ENCODE peak calls at places on chromosomes 11 and 22, in five cellular contexts. A is K562, K is A549, Y is HepG2, X is GM23338. N is an unnamed sample.

GRCh38 chr11:1778141-1778911 is 14.6 kb upstream of the CTSD start:
- DNase-seq in Y (no peak), X (no peak), K (no peak), A (peak; percentile 33), N (no peak)

GRCh38 chr22:40507491-40507890 is 129.0 kb downstream of the MRTFA start:
- DNase-seq in Y (no peak), K (no peak), A (no peak), X (no peak), N (no peak)

GRCh38 chr11:6362185-6362867 is 27.9 kb upstream of the SMPD1 start:
- DNase-seq in Y (no peak), X (no peak), K (no peak), A (no peak), N (no peak)

GRCh38 chr22:17974703-17975372 is 49.5 kb downstream of the MICAL3 start:
- DNase-seq in K (no peak), Y (no peak), X (no peak), A (no peak), N (peak; percentile 62)

GRCh38 chr22:36368359-36368983 is 19.3 kb downstream of the MYH9 start:
- DNase-seq in K (no peak), X (peak; percentile 98), A (peak; percentile 94), Y (peak; percentile 72), N (no peak)

GRCh38 chr11:123111465-123111864 is 49.5 kb upstream of the HSPA8 start:
- DNase-seq in K (peak; percentile 47), A (peak; percentile 39), Y (peak; percentile 38), X (peak; percentile 91), N (no peak)

GRCh38 chr11:115695677-115696451 is 191.6 kb upstream of the CADM1 start:
- DNase-seq in Y (no peak), K (no peak), X (no peak), A (no peak), N (no peak)

GRCh38 chr22:29031236-29031982 is 30.2 kb downstream of the C22orf31 start:
- DNase-seq in Y (peak; percentile 93), A (peak; percentile 79), K (peak; percentile 64), X (peak; percentile 82), N (no peak)

GRCh38 chr11:95512177-95512576 is 277.4 kb downstream of the FAM76B start:
- DNase-seq in Y (no peak), X (no peak), A (no peak), K (no peak), N (no peak)

GRCh38 chr11:45817191-45817590 is 12.2 kb downstream of the SLC35C1 start:
- DNase-seq in X (no peak), K (no peak), Y (no peak), A (no peak), N (peak; percentile 43)

GRCh38 chr22:23218867-23219251 is 38.5 kb downstream of the BCR start:
- DNase-seq in A (peak; percentile 82), X (peak; percentile 70), K (no peak), Y (peak; percentile 59), N (no peak)

GRCh38 chr22:45678961-45679912 is 7.6 kb downstream of the ATXN10 start:
- DNase-seq in K (no peak), Y (no peak), X (no peak), A (no peak), N (peak; percentile 51)

GRCh38 chr22:43085658-43086606 is 3.3 kb downstream of the TTLL1 start:
- DNase-seq in X (no peak), Y (no peak), K (no peak), A (no peak), N (peak; percentile 40)

GRCh38 chr11:61404641-61405040 is 12.3 kb downstream of the TMEM216 start:
- DNase-seq in Y (no peak), X (no peak), A (no peak), K (no peak), N (no peak)

GRCh38 chr11:102840018-102840417 is 3.4 kb downstream of the MMP3 start:
- DNase-seq in X (no peak), A (no peak), K (no peak), Y (no peak), N (no peak)

GRCh38 chr22:49811014-49811791 is 16.5 kb downstream of the BRD1 start:
- DNase-seq in X (no peak), K (no peak), A (no peak), Y (no peak), N (no peak)

GRCh38 chr22:29156507-29156906 is 49.2 kb upstream of the EMID1 start:
- DNase-seq in K (no peak), X (peak; percentile 82), Y (peak; percentile 20), A (peak; percentile 58), N (no peak)

DNA sequence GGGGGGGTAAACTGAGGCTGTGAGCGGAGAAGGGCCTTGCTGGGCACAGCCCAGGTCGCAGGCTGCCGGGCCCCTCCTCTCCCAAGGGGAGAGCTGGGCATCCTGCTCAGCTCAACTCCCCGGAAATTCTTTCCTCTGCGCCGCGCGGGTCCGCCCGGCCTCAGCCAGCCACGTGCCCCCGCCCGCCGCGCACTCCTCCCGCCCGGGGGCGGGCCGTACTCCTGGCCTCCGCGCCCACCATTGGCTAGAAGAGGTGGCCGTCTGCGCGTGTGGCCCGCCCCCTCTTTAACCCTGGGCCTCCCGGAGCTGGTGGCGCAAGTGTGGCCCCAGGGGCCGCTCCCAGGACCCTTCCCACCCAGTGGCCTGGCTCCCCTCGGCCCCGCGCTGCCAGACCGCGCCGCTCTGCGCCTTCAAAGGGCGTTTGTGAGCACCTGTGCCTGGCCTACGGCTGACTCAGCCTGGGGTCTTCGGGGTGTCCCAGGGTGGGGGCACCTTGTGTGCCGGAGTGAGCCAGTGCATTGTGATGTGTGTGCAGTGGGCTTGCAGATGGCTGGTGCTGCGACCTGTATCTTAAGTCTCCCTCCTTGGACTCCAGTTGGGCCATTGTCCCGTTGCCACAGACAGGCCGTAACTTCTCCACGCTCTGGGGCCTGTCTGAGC is 2.0 kb downstream of the MRGPRF start:
- DNase-seq in Y (no peak), A (peak; percentile 82), K (no peak), X (peak; percentile 90), N (no peak)
- H3K4me3 ChIP-seq in Y (no peak overlapping the region), A (no peak overlapping the region), K (no peak overlapping the region), X (peak overlapping the region; percentile 43), N (no peak overlapping the region)

GRCh38 chr11:32562839-32563599 is 20.6 kb upstream of the EIF3M start:
- DNase-seq in Y (no peak), K (no peak), A (no peak), X (no peak), N (no peak)
- TF ChIP-seq JUNB in Y (no peak), K (no peak), A (no peak), X (no peak), N (no peak)

DNA sequence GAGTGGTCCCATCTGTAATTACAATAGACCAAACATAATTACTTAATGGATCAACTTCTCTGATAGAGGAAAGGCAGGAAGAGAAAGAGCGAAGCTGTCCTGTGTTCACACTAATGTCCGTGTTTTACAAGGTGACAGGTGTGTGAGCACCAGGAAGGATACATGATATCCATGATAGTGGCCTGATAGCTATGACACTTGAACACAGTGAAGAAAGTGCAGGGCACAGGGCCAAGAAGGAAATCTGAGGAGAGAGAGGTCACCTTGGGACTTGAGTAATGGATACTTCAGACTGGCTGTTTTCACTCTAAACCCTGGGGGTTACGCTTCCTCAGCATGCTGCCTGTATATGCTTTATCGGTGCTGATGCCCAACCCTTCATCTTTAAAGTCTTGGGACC is 29.4 kb downstream of the TUB start:
- DNase-seq in K (no peak), Y (no peak), A (no peak), X (no peak), N (no peak)
- TF ChIP-seq REST in K (no peak), Y (no peak), A (no peak), X (no peak), N (no peak)

DNA sequence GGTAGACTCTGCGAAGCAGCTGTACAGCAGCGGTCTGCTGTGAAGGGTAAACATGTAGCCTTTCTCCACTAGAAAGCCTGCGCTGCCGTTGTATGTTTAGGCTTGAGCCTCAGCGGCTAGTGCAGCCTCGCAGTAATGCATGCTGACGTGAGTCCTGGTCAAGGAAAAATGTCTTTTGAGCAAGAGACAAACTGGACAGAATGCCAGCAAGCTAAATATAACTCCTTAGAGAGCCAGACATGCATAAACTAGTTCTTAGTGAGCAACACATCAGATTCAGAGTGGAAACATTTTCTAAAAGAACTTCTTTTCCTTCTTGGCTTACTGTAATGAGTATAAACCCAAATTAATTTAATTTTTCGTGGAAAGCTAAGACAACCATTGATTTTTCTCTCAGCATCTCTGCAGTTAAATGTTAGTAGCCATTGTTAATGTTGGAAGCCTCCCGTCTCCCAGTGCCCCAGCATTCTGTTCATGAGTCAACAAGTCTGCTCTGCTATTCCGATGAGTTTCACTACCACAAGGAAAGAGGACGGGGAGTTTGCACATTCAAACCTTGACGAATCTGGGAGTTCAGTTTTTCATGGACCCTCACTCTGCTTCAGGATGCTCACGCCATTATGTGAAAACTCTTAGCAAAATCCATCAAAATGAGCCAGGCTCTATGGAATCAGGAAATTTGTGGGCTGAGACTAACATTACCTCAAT is 51.4 kb downstream of the JAM3 start:
- DNase-seq in K (no peak), A (no peak), X (no peak), Y (no peak), N (no peak)
- H3K4me3 ChIP-seq in K (no peak overlapping the region), A (no peak overlapping the region), X (no peak overlapping the region), Y (no peak overlapping the region), N (no peak overlapping the region)

GRCh38 chr11:119380160-119380815 is 1.2 kb downstream of the USP2 start:
- DNase-seq in A (peak; percentile 42), X (no peak), K (no peak), Y (peak; percentile 51), N (no peak)
- TF ChIP-seq JUNB in A (no peak), X (no peak), K (no peak), Y (no peak), N (no peak)

GRCh38 chr11:129414144-129414876 is 38.7 kb downstream of the BARX2 start:
- DNase-seq in Y (no peak), A (no peak), X (no peak), K (no peak), N (no peak)

GRCh38 chr11:129416080-129416820 is 40.6 kb downstream of the BARX2 start:
- DNase-seq in Y (no peak), A (no peak), X (no peak), K (no peak), N (no peak)

GRCh38 chr11:129417458-129417857 is 41.8 kb downstream of the BARX2 start:
- DNase-seq in Y (no peak), X (no peak), A (no peak), K (no peak), N (no peak)

GRCh38 chr11:129423426-129423825 is 47.8 kb downstream of the BARX2 start:
- DNase-seq in X (no peak), Y (peak; percentile 66), K (no peak), A (no peak), N (no peak)

GRCh38 chr11:129418039-129418438 is 42.4 kb downstream of the BARX2 start:
- DNase-seq in X (no peak), A (no peak), K (no peak), Y (no peak), N (peak; percentile 62)
- TF ChIP-seq REST in X (no peak), A (no peak), K (no peak), Y (no peak), N (no peak)

DNA sequence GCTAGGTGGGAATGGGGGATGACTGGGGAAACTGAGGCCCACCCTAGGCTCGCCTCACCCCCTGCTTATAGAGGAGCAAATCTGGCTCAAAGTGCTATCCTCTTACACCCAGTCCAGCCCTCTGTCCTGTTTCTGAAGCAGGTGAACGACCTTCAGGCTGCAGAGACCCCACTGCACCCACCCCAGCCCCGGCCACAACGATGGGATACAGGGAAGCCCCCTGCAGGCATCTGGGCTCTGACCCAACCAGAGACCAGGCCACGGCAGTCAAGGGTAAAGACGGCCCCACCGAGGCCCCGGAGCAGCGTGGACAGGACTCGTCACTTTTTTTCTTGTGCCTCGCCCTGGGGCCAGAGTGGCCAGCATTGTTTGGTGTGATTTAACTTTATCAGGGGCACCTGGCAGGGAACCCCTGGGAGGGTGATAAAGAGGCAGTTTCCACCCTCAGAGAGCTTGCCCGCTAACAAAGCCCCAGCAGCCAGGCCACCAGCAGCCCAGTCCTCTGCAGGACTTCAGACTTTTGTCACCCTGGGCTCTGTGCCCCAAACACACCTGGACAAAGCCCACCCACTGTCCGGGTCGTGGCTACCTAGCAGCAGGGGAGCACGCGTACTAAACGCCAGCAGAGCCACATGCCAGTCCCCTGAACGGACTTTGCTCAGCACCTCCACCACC is 612.6 kb downstream of the TBC1D22A start:
- DNase-seq in Y (no peak), X (no peak), K (no peak), A (no peak), N (no peak)
- H3K4me3 ChIP-seq in Y (no peak overlapping the region), X (no peak overlapping the region), K (no peak overlapping the region), A (no peak overlapping the region), N (no peak overlapping the region)

N was measured in GM12878.